ENCODE peak calls at places on chromosomes 2 and 18, in nine cellular contexts. X is naive thymus-derived CD8-positive, alpha-beta T cell; T is effector CD4-positive, alpha-beta T cell; G is hepatocyte; L is T1000; B is epithelial cell of esophagus; H is activated T-cell treated with anti-CD3 and anti-CD28 coated beads, Interleukin-2, amount 50 U/mL, for 72 hours; Z is fibroblast of lung; A is mesenteric fat pad. M is an unnamed sample.

GRCh38 chr2:117936871-117937428 is 76.9 kb downstream of the CCDC93 start:
- DNase-seq in B (no peak), A (no peak), L (no peak), X (no peak), H (no peak), T (no peak), Z (no peak), G (no peak), M (no peak)

GRCh38 chr18:76691800-76692199 is 130.6 kb upstream of the ZNF236 start:
- DNase-seq in H (no peak), A (peak; percentile 16), B (peak; percentile 16), L (no peak), X (no peak), T (no peak), G (no peak), Z (no peak), M (no peak)

GRCh38 chr2:185979546-185980071 is 241.0 kb downstream of the FSIP2 start:
- DNase-seq in X (no peak), A (no peak), T (no peak), G (no peak), Z (peak; percentile 68), L (no peak), H (peak; percentile 9), B (peak; percentile 97), M (no peak)

GRCh38 chr2:165572155-165572554 is 102.7 kb downstream of the CSRNP3 start:
- DNase-seq in B (no peak), H (no peak), L (no peak), T (no peak), G (peak; percentile 4), X (no peak), A (no peak), Z (peak; percentile 8), M (no peak)

GRCh38 chr18:36186461-36187137 is 698 bp upstream of the MOCOS start:
- DNase-seq in B (peak; percentile 24), X (no peak), T (no peak), A (peak; percentile 89), Z (peak; percentile 44), G (peak; percentile 43), L (no peak), H (peak; percentile 22), M (no peak)

GRCh38 chr2:3257166-3257565 is 120.5 kb downstream of the EIPR1 start:
- DNase-seq in B (peak; percentile 24), T (no peak), X (no peak), L (no peak), Z (peak; percentile 73), H (no peak), G (no peak), A (no peak), M (no peak)

GRCh38 chr2:239002960-239003932 is 155.4 kb downstream of the TWIST2 start:
- DNase-seq in A (peak; percentile 82), L (peak; percentile 81), Z (peak; percentile 37), T (no peak), B (peak; percentile 5), H (no peak), G (peak; percentile 60), X (no peak), M (no peak)

GRCh38 chr2:42859006-42859552 is 66.7 kb upstream of the HAAO start:
- DNase-seq in B (peak; percentile 73), Z (peak; percentile 58), T (peak; percentile 38), L (peak; percentile 57), A (peak; percentile 2), G (peak; percentile 83), X (peak; percentile 53), H (peak; percentile 69), M (no peak)

GRCh38 chr18:35939166-35939565 is 33.3 kb upstream of the RMP24 start:
- DNase-seq in Z (no peak), B (peak; percentile 44), G (no peak), A (no peak), H (no peak), T (no peak), L (no peak), X (no peak), M (no peak)

GRCh38 chr2:219183151-219183757 is 5.2 kb downstream of the RETREG2 start:
- DNase-seq in G (no peak), B (no peak), L (no peak), Z (no peak), T (no peak), X (no peak), A (no peak), H (no peak), M (no peak)

GRCh38 chr2:28129955-28130695 is 239.6 kb downstream of the BABAM2 start:
- DNase-seq in A (no peak), L (no peak), Z (peak; percentile 86), H (no peak), G (no peak), X (no peak), B (no peak), T (no peak), M (no peak)

GRCh38 chr2:101116841-101117552 is 34.2 kb downstream of the TBC1D8 start:
- DNase-seq in A (no peak), B (no peak), T (no peak), H (no peak), Z (no peak), G (no peak), X (no peak), L (no peak), M (no peak)

GRCh38 chr2:96265349-96265839 is 403 bp downstream of the TMEM127 start:
- DNase-seq in Z (no peak), T (peak; percentile 41), L (no peak), G (peak; percentile 63), H (no peak), X (no peak), A (peak; percentile 92), B (peak; percentile 53), M (no peak)

GRCh38 chr2:204731996-204732395 is 186.7 kb downstream of the PARD3B start:
- DNase-seq in H (no peak), X (no peak), G (no peak), B (no peak), L (no peak), Z (peak; percentile 86), A (no peak), T (no peak), M (no peak)

M was measured in NCI-H1048.